ENCODE peak calls at places on chromosomes 3 and 15, in four cellular contexts. One of them, this sample, is unnamed.

GRCh38 chr3:155382396-155383042 is 89.0 kb upstream of the STRIT1 start:
- DNase-seq in ascending aorta: no peak
- DNase-seq in tibial nerve: peak
- DNase-seq in OCI-LY7: peak
- DNase-seq in this sample: peak

GRCh38 chr3:31705726-31706125 is 173.0 kb downstream of the STT3B start:
- DNase-seq in ascending aorta: no peak
- DNase-seq in tibial nerve: no peak
- DNase-seq in OCI-LY7: no peak
- DNase-seq in this sample: no peak

GRCh38 chr15:20345401-20345958 is 196.1 kb downstream of the GOLGA6L6 start:
- DNase-seq in ascending aorta: no peak
- DNase-seq in tibial nerve: no peak
- DNase-seq in OCI-LY7: no peak
- DNase-seq in this sample: no peak

GRCh38 chr3:171970301-171970788 is 69.0 kb upstream of the FNDC3B start:
- DNase-seq in ascending aorta: no peak
- DNase-seq in tibial nerve: no peak
- DNase-seq in OCI-LY7: no peak
- DNase-seq in this sample: no peak

GRCh38 chr15:99545605-99546004 is 20.2 kb upstream of the MEF2A start:
- DNase-seq in ascending aorta: no peak
- DNase-seq in tibial nerve: no peak
- DNase-seq in OCI-LY7: no peak
- DNase-seq in this sample: no peak

GRCh38 chr15:98676586-98677270 is 28.4 kb downstream of the IGF1R start:
- DNase-seq in ascending aorta: no peak
- DNase-seq in tibial nerve: no peak
- DNase-seq in OCI-LY7: no peak
- DNase-seq in this sample: peak

GRCh38 chr3:8183627-8184026 is 318.0 kb upstream of the LMCD1 start:
- DNase-seq in ascending aorta: no peak
- DNase-seq in tibial nerve: no peak
- DNase-seq in OCI-LY7: peak
- DNase-seq in this sample: peak

GRCh38 chr3:45506751-45507391 is 87.7 kb upstream of the LIMD1 start:
- DNase-seq in ascending aorta: no peak
- DNase-seq in tibial nerve: no peak
- DNase-seq in OCI-LY7: no peak
- DNase-seq in this sample: no peak

GRCh38 chr3:13550791-13551360 is 2.0 kb downstream of the FBLN2 start:
- DNase-seq in ascending aorta: peak
- DNase-seq in tibial nerve: no peak
- DNase-seq in OCI-LY7: no peak
- DNase-seq in this sample: no peak

GRCh38 chr3:115245437-115245836 is 98.3 kb upstream of the ZBTB20 start:
- DNase-seq in ascending aorta: peak
- DNase-seq in tibial nerve: no peak
- DNase-seq in OCI-LY7: no peak
- DNase-seq in this sample: no peak

GRCh38 chr3:151398895-151399294 is 14.3 kb upstream of the P2RY12 start:
- DNase-seq in ascending aorta: no peak
- DNase-seq in tibial nerve: no peak
- DNase-seq in OCI-LY7: peak
- DNase-seq in this sample: no peak

GRCh38 chr3:86938706-86939105 is 52.2 kb downstream of the VGLL3 start:
- DNase-seq in ascending aorta: no peak
- DNase-seq in tibial nerve: no peak
- DNase-seq in OCI-LY7: no peak
- DNase-seq in this sample: no peak

GRCh38 chr15:89197503-89197971 is 23.8 kb downstream of the RLBP1 start:
- DNase-seq in ascending aorta: no peak
- DNase-seq in tibial nerve: no peak
- DNase-seq in OCI-LY7: no peak
- DNase-seq in this sample: peak

GRCh38 chr15:68833734-68834334 is 13.1 kb upstream of the ANP32A start:
- DNase-seq in ascending aorta: no peak
- DNase-seq in tibial nerve: no peak
- DNase-seq in OCI-LY7: peak
- DNase-seq in this sample: no peak

GRCh38 chr15:90560229-90560771 is 30.6 kb downstream of the CRTC3 start:
- DNase-seq in ascending aorta: peak
- DNase-seq in tibial nerve: peak
- DNase-seq in OCI-LY7: no peak
- DNase-seq in this sample: no peak

GRCh38 chr3:127753898-127754410 is 68.4 kb downstream of the MGLL start:
- DNase-seq in ascending aorta: no peak
- DNase-seq in tibial nerve: no peak
- DNase-seq in OCI-LY7: no peak
- DNase-seq in this sample: no peak

GRCh38 chr3:190384241-190384863 is 3.6 kb upstream of the CLDN16 start:
- DNase-seq in ascending aorta: no peak
- DNase-seq in tibial nerve: peak
- DNase-seq in OCI-LY7: peak
- DNase-seq in this sample: peak

GRCh38 chr15:39553947-39554731 is 26.7 kb upstream of the THBS1 start:
- DNase-seq in ascending aorta: no peak
- DNase-seq in tibial nerve: no peak
- DNase-seq in OCI-LY7: no peak
- DNase-seq in this sample: no peak

GRCh38 chr15:40303576-40303975 is 4.2 kb downstream of the PLCB2 start:
- DNase-seq in ascending aorta: no peak
- DNase-seq in tibial nerve: no peak
- DNase-seq in OCI-LY7: no peak
- DNase-seq in this sample: no peak

GRCh38 chr3:13125092-13126015 is 52.1 kb upstream of the IQSEC1 start:
- DNase-seq in ascending aorta: no peak
- DNase-seq in tibial nerve: no peak
- DNase-seq in OCI-LY7: no peak
- DNase-seq in this sample: peak

GRCh38 chr3:178507507-178508442 is 28.5 kb upstream of the KCNMB2 start:
- DNase-seq in ascending aorta: no peak
- DNase-seq in tibial nerve: no peak
- DNase-seq in OCI-LY7: no peak
- DNase-seq in this sample: no peak

GRCh38 chr3:140319801-140320200 is 358.1 kb upstream of the TRIM42 start:
- DNase-seq in ascending aorta: no peak
- DNase-seq in tibial nerve: no peak
- DNase-seq in OCI-LY7: no peak
- DNase-seq in this sample: no peak

GRCh38 chr3:105752791-105753415 is 115.9 kb downstream of the CBLB start:
- DNase-seq in ascending aorta: no peak
- DNase-seq in tibial nerve: no peak
- DNase-seq in OCI-LY7: peak
- DNase-seq in this sample: no peak

GRCh38 chr15:49627407-49627877 is 6.6 kb downstream of the DTWD1 start:
- DNase-seq in ascending aorta: no peak
- DNase-seq in tibial nerve: no peak
- DNase-seq in OCI-LY7: no peak
- DNase-seq in this sample: no peak

GRCh38 chr3:57545636-57546268 is 1.6 kb upstream of the DNAH12 start:
- DNase-seq in ascending aorta: peak
- DNase-seq in tibial nerve: no peak
- DNase-seq in OCI-LY7: no peak
- DNase-seq in this sample: no peak

GRCh38 chr3:112519424-112520001 is 20.2 kb upstream of the BTLA start:
- DNase-seq in ascending aorta: no peak
- DNase-seq in tibial nerve: peak
- DNase-seq in OCI-LY7: peak
- DNase-seq in this sample: peak

GRCh38 chr15:78937132-78937739 is 7.6 kb downstream of the CTSH start:
- DNase-seq in ascending aorta: no peak
- DNase-seq in tibial nerve: no peak
- DNase-seq in OCI-LY7: no peak
- DNase-seq in this sample: no peak

GRCh38 chr3:71504250-71505036 is 79.1 kb downstream of the FOXP1 start:
- DNase-seq in ascending aorta: peak
- DNase-seq in tibial nerve: no peak
- DNase-seq in OCI-LY7: no peak
- DNase-seq in this sample: no peak

DNA sequence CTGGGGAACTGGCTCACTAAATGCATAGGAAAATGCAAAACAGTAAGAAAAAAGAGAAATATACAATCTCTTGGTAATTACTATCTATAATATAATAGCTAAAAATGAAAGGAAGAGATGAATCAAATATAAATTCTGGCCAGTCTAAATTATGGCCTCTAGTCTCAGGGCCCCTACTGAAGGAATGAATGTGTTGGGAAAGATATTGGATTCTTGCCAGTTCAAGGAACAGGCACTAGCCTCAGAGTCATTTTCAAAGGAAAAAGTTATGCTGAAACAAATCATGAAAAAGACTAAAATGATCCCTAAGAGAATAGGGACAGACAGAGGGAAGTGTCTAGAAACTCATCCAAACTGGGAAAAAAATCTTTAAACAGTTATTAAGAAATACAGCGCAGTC is 62.4 kb downstream of the C3orf80 start:
- DNase-seq in ascending aorta: no peak
- DNase-seq in tibial nerve: no peak
- DNase-seq in OCI-LY7: no peak
- DNase-seq in this sample: no peak
- H3K27ac ChIP-seq in ascending aorta: no peak
- H3K27ac ChIP-seq in tibial nerve: no peak
- H3K27ac ChIP-seq in OCI-LY7: no peak
- H3K27ac ChIP-seq in this sample: no peak

DNA sequence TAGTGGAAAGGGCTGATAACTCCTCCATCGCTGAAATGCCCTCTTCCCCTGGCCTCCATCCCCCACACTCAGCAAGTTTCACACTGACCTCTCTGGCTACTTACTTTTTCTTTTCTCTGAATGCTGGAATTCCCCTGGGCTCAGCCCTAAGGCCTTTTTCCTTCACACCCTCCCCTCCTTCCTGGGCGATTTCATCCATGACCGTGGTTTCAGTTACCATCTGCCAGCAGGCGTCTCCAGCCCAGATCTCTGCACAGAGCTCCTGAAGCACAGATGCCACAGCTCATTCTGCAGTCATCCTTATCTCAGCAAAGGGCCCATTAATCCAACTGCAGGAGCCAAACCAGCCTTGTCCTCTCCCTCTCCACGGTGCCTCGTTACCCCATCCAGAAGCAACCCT is 114.0 kb downstream of the RFTN1 start:
- DNase-seq in ascending aorta: no peak
- DNase-seq in tibial nerve: peak
- DNase-seq in OCI-LY7: peak
- DNase-seq in this sample: peak
- TF ChIP-seq CTCF in ascending aorta: peak
- TF ChIP-seq CTCF in tibial nerve: no peak
- TF ChIP-seq CTCF in OCI-LY7: no peak
- TF ChIP-seq CTCF in this sample: no peak

GRCh38 chr3:5699811-5700210 is 512.3 kb downstream of the EDEM1 start:
- DNase-seq in ascending aorta: no peak
- DNase-seq in tibial nerve: no peak
- DNase-seq in OCI-LY7: no peak
- DNase-seq in this sample: no peak
- H3K27ac ChIP-seq in ascending aorta: no peak
- H3K27ac ChIP-seq in tibial nerve: no peak
- H3K27ac ChIP-seq in OCI-LY7: no peak
- H3K27ac ChIP-seq in this sample: no peak

DNA sequence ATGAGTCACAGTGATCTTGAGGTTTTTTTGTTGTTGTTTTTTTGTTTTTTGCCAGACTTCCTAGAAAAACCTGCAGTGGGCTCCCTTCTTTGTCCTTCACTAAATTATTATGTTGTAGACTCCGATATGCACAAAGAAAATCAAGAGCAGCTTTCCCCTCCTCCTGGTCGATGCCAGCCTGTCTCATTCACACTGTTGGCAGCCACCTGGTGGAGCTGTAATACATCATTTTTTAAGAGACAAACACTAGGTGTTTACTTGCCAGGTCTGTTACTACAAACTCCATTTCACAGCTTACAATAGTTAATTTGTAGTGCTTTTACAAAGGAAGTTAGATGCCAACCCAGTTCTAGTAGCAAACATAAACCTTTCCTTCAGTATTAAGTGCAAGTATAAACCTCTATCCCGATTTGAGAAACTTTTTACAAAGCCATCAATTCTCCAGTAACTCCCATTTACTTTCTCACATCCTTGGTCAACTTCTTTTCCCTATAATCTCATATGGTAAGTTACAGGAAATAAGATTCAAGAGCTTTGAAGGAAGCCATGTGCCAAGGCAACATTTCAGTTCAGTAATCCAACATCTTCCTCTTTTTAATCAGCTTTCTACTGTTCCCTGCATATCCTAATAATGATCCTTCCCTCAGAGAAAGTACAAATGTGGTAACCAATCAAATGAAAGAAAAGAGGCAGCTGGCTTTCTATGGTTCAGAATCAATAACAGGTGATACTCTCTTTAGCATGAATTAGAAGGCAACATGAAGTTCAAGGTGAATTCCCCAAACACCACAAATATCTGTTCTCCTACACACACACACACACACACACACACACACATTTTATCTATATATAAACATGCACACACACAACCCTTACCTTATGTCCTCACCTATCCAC is 14.0 kb downstream of the AAGAB start:
- DNase-seq in ascending aorta: no peak
- DNase-seq in tibial nerve: no peak
- DNase-seq in OCI-LY7: peak
- DNase-seq in this sample: no peak
- TF ChIP-seq CTCF in ascending aorta: peak
- TF ChIP-seq CTCF in tibial nerve: no peak
- TF ChIP-seq CTCF in OCI-LY7: peak
- TF ChIP-seq CTCF in this sample: peak

GRCh38 chr15:44802336-44802735 is 66.0 kb downstream of the TRIM69 start:
- DNase-seq in ascending aorta: no peak
- DNase-seq in tibial nerve: no peak
- DNase-seq in OCI-LY7: peak
- DNase-seq in this sample: no peak

GRCh38 chr15:44804303-44805046 is 68.1 kb downstream of the TRIM69 start:
- DNase-seq in ascending aorta: no peak
- DNase-seq in tibial nerve: no peak
- DNase-seq in OCI-LY7: no peak
- DNase-seq in this sample: no peak

GRCh38 chr15:44798815-44799214 is 62.5 kb downstream of the TRIM69 start:
- DNase-seq in ascending aorta: no peak
- DNase-seq in tibial nerve: no peak
- DNase-seq in OCI-LY7: no peak
- DNase-seq in this sample: no peak

GRCh38 chr15:44801797-44802196 is 65.5 kb downstream of the TRIM69 start:
- DNase-seq in ascending aorta: no peak
- DNase-seq in tibial nerve: no peak
- DNase-seq in OCI-LY7: no peak
- DNase-seq in this sample: no peak

GRCh38 chr15:44801368-44801767 is 65.0 kb downstream of the TRIM69 start:
- DNase-seq in ascending aorta: no peak
- DNase-seq in tibial nerve: no peak
- DNase-seq in OCI-LY7: no peak
- DNase-seq in this sample: no peak
- H3K27ac ChIP-seq in ascending aorta: no peak
- H3K27ac ChIP-seq in tibial nerve: no peak
- H3K27ac ChIP-seq in OCI-LY7: no peak
- H3K27ac ChIP-seq in this sample: no peak

This sample was measured in endodermal cell.